ENCODE peak calls at places on chromosome 1, in six cellular contexts. L is HEK293T; Z is stimulated activated CD4-positive, alpha-beta T cell treated with anti-CD3 and anti-CD28 coated beads, Interleukin-2, amount 100 ng/mL, for 24 hours; D is thoracic aorta; F is stimulated activated naive CD4-positive, alpha-beta T cell treated with Interleukin-2 at 50 U/mL for 16 hours; E is AG08395. B is an unnamed sample.

GRCh38 chr1:23791434-23792047 is 596 bp downstream of the LYPLA2 start:
- DNase-seq in E (no peak), Z (no peak), F (no peak), D (no peak), L (no peak), B (no peak)

GRCh38 chr1:109250454-109251276 is 1.3 kb downstream of the CELSR2 start:
- DNase-seq in L (no peak), E (no peak), D (no peak), Z (no peak), F (no peak), B (no peak)

GRCh38 chr1:84103197-84103992 is 40.7 kb upstream of the PRKACB start:
- DNase-seq in D (no peak), F (no peak), L (peak), E (peak), Z (no peak), B (no peak)

GRCh38 chr1:35269190-35269988 is 880 bp downstream of the ZMYM4 start:
- DNase-seq in F (no peak), L (peak), D (no peak), E (no peak), Z (no peak), B (no peak)

GRCh38 chr1:16338961-16339360 is 13.3 kb downstream of the FBXO42 start:
- DNase-seq in D (no peak), L (no peak), E (no peak), F (no peak), Z (no peak), B (no peak)

GRCh38 chr1:184843732-184844495 is 89.3 kb upstream of the EDEM3 start:
- DNase-seq in Z (peak), D (no peak), L (no peak), F (peak), E (no peak), B (no peak)

GRCh38 chr1:229461032-229461668 is 27.3 kb upstream of the ACTA1 start:
- DNase-seq in D (no peak), E (no peak), F (no peak), Z (no peak), L (no peak), B (no peak)

GRCh38 chr1:54173681-54174080 is 20.9 kb upstream of the CDCP2 start:
- DNase-seq in D (no peak), E (no peak), L (no peak), Z (no peak), F (no peak), B (no peak)

GRCh38 chr1:182143825-182144661 is 82.5 kb upstream of the ZNF648 start:
- DNase-seq in L (no peak), F (no peak), D (peak), E (peak), Z (no peak), B (no peak)

GRCh38 chr1:24424990-24425389 is 9.4 kb downstream of the NIPAL3 start:
- DNase-seq in F (no peak), D (no peak), L (no peak), E (no peak), Z (no peak), B (no peak)

GRCh38 chr1:27116697-27117096 is 38.2 kb downstream of the SLC9A1 start:
- DNase-seq in Z (no peak), D (no peak), E (peak), L (no peak), F (no peak), B (no peak)

B was measured in progenitor cell of endocrine pancreas.